ENCODE peak calls at places on chromosomes 7 and 10, in five cellular contexts. G, I, Z, Y and P are unnamed samples.
A peak's percentile ranks its signal among the peaks of the same experiment; 100 is the strongest.

GRCh38 chr7:512146-512510 is 7.5 kb downstream of the PDGFA start:
- DNase-seq in G (no peak), I (no peak), Z (no peak), Y (peak; percentile 81), P (no peak)

GRCh38 chr10:11320809-11321520 is 290.5 kb downstream of the USP6NL start:
- DNase-seq in G (no peak), I (no peak), Z (no peak), Y (no peak), P (no peak)

GRCh38 chr7:30475580-30475979 is 3.0 kb downstream of the NOD1 start:
- DNase-seq in G (no peak), I (no peak), Z (no peak), Y (no peak), P (no peak)

GRCh38 chr10:128185627-128186026 is 59.4 kb upstream of the MKI67 start:
- DNase-seq in G (no peak), I (no peak), Z (no peak), Y (no peak), P (no peak)

GRCh38 chr10:14208231-14208630 is 122.5 kb downstream of the FRMD4A start:
- DNase-seq in G (no peak), I (no peak), Z (no peak), Y (no peak), P (no peak)

GRCh38 chr7:1673581-1674102 is 3.6 kb downstream of the ELFN1 start:
- DNase-seq in G (no peak), I (no peak), Z (no peak), Y (peak; percentile 42), P (no peak)

GRCh38 chr10:17685227-17685840 is 41.4 kb downstream of the STAM start:
- DNase-seq in G (no peak), I (no peak), Z (no peak), Y (no peak), P (no peak)

GRCh38 chr10:26438534-26439269 is 561 bp downstream of the APBB1IP start:
- DNase-seq in G (peak; percentile 68), I (peak; percentile 14), Z (peak; percentile 21), Y (no peak), P (peak; percentile 42)

GRCh38 chr7:70325509-70326101 is 727.3 kb downstream of the AUTS2 start:
- DNase-seq in G (no peak), I (no peak), Z (no peak), Y (no peak), P (no peak)

GRCh38 chr10:5968681-5969453 is 8.5 kb downstream of the IL15RA start:
- DNase-seq in G (no peak), I (no peak), Z (no peak), Y (no peak), P (peak; percentile 76)

GRCh38 chr7:76428149-76428823 is 3.5 kb downstream of the ZP3 start:
- DNase-seq in G (no peak), I (no peak), Z (no peak), Y (no peak), P (no peak)

GRCh38 chr7:84187087-84187805 is 7.3 kb downstream of the SEMA3A start:
- DNase-seq in G (no peak), I (no peak), Z (no peak), Y (no peak), P (no peak)

GRCh38 chr7:123690550-123690949 is 34.9 kb downstream of the LMOD2 start:
- DNase-seq in G (no peak), I (no peak), Z (no peak), Y (no peak), P (no peak)

GRCh38 chr10:119461380-119461779 is 81.1 kb downstream of the RGS10 start:
- DNase-seq in G (no peak), I (no peak), Z (no peak), Y (no peak), P (peak; percentile 67)

GRCh38 chr7:2689951-2690705 is 2.1 kb downstream of the AMZ1 start:
- DNase-seq in G (no peak), I (no peak), Z (no peak), Y (no peak), P (no peak)

GRCh38 chr10:51773681-51774080 is 74.3 kb upstream of the CSTF2T start:
- DNase-seq in G (no peak), I (no peak), Z (no peak), Y (no peak), P (no peak)

GRCh38 chr7:150735596-150736358 is 1.4 kb upstream of the GIMAP5 start:
- DNase-seq in G (no peak), I (no peak), Z (no peak), Y (no peak), P (no peak)

GRCh38 chr7:8714791-8715190 is 281.4 kb downstream of the NXPH1 start:
- DNase-seq in G (no peak), I (no peak), Z (no peak), Y (no peak), P (no peak)

GRCh38 chr7:5420108-5420840 is 3.4 kb downstream of the TNRC18 start:
- DNase-seq in G (no peak), I (no peak), Z (no peak), Y (peak; percentile 61), P (peak; percentile 43)

GRCh38 chr10:4807803-4808507 is 18.1 kb upstream of the AKR1E2 start:
- DNase-seq in G (no peak), I (no peak), Z (no peak), Y (no peak), P (no peak)

GRCh38 chr7:50627824-50628361 is 62.7 kb upstream of the DDC start:
- DNase-seq in G (no peak), I (no peak), Z (no peak), Y (no peak), P (no peak)

GRCh38 chr10:18310761-18311160 is 170.5 kb downstream of the CACNB2 start:
- DNase-seq in G (no peak), I (no peak), Z (no peak), Y (no peak), P (no peak)

GRCh38 chr7:73682745-73683055 is 553 bp downstream of the DNAJC30 start:
- DNase-seq in G (no peak), I (no peak), Z (no peak), Y (no peak), P (no peak)

GRCh38 chr7:30117886-30118285 is 16.9 kb upstream of the MTURN start:
- DNase-seq in G (no peak), I (no peak), Z (no peak), Y (no peak), P (no peak)

GRCh38 chr10:69861251-69862240 is 59.8 kb downstream of the COL13A1 start:
- DNase-seq in G (no peak), I (no peak), Z (no peak), Y (no peak), P (peak; percentile 80)